ENCODE peak calls at places on chromosomes 2 and 18, in seven cellular contexts. One of them, this sample, is unnamed.

GRCh38 chr2:19073522-19073921 is 284.9 kb downstream of the OSR1 start:
- DNase-seq in cardiac fibroblast: peak; percentile 60
- DNase-seq in GM12865: no peak
- DNase-seq in NCI-H82: peak; percentile 18
- DNase-seq in activated CD4-positive, alpha-beta T cell treated with anti-CD3 and anti-CD28 coated beads, Interleukin-2, amount 10 ng/mL, durations not matched to agents 7 days and 5 days: no peak
- DNase-seq in NCI-H345: no peak
- DNase-seq in type B pancreatic cell: no peak
- DNase-seq in this sample: no peak

GRCh38 chr2:173568054-173568453 is 213.4 kb downstream of the CDCA7 start:
- DNase-seq in cardiac fibroblast: peak; percentile 26
- DNase-seq in GM12865: peak; percentile 31
- DNase-seq in NCI-H82: peak; percentile 71
- DNase-seq in activated CD4-positive, alpha-beta T cell treated with anti-CD3 and anti-CD28 coated beads, Interleukin-2, amount 10 ng/mL, durations not matched to agents 7 days and 5 days: no peak
- DNase-seq in NCI-H345: peak; percentile 22
- DNase-seq in type B pancreatic cell: no peak
- DNase-seq in this sample: peak; percentile 54

GRCh38 chr18:1522249-1522615 is 617.6 kb downstream of the ADCYAP1 start:
- DNase-seq in cardiac fibroblast: no peak
- DNase-seq in GM12865: no peak
- DNase-seq in NCI-H82: no peak
- DNase-seq in activated CD4-positive, alpha-beta T cell treated with anti-CD3 and anti-CD28 coated beads, Interleukin-2, amount 10 ng/mL, durations not matched to agents 7 days and 5 days: no peak
- DNase-seq in NCI-H345: peak; percentile 6
- DNase-seq in type B pancreatic cell: no peak
- DNase-seq in this sample: no peak

GRCh38 chr2:174350018-174350417 is 15.3 kb downstream of the SP9 start:
- DNase-seq in cardiac fibroblast: peak; percentile 45
- DNase-seq in GM12865: no peak
- DNase-seq in NCI-H82: peak; percentile 36
- DNase-seq in activated CD4-positive, alpha-beta T cell treated with anti-CD3 and anti-CD28 coated beads, Interleukin-2, amount 10 ng/mL, durations not matched to agents 7 days and 5 days: no peak
- DNase-seq in NCI-H345: no peak
- DNase-seq in type B pancreatic cell: no peak
- DNase-seq in this sample: no peak

GRCh38 chr2:44560961-44561360 is 199.2 kb downstream of the CAMKMT start:
- DNase-seq in cardiac fibroblast: peak; percentile 56
- DNase-seq in GM12865: no peak
- DNase-seq in NCI-H82: no peak
- DNase-seq in activated CD4-positive, alpha-beta T cell treated with anti-CD3 and anti-CD28 coated beads, Interleukin-2, amount 10 ng/mL, durations not matched to agents 7 days and 5 days: no peak
- DNase-seq in NCI-H345: no peak
- DNase-seq in type B pancreatic cell: no peak
- DNase-seq in this sample: no peak

GRCh38 chr2:66919286-66919685 is 477.8 kb upstream of the ETAA1 start:
- DNase-seq in cardiac fibroblast: no peak
- DNase-seq in GM12865: no peak
- DNase-seq in NCI-H82: peak; percentile 88
- DNase-seq in activated CD4-positive, alpha-beta T cell treated with anti-CD3 and anti-CD28 coated beads, Interleukin-2, amount 10 ng/mL, durations not matched to agents 7 days and 5 days: no peak
- DNase-seq in NCI-H345: no peak
- DNase-seq in type B pancreatic cell: no peak
- DNase-seq in this sample: no peak

GRCh38 chr2:221635949-221636348 is 63.8 kb upstream of the EPHA4 start:
- DNase-seq in cardiac fibroblast: no peak
- DNase-seq in GM12865: no peak
- DNase-seq in NCI-H82: peak; percentile 32
- DNase-seq in activated CD4-positive, alpha-beta T cell treated with anti-CD3 and anti-CD28 coated beads, Interleukin-2, amount 10 ng/mL, durations not matched to agents 7 days and 5 days: no peak
- DNase-seq in NCI-H345: no peak
- DNase-seq in type B pancreatic cell: no peak
- DNase-seq in this sample: no peak

GRCh38 chr2:218032336-218033171 is 29.8 kb upstream of the TNS1 start:
- DNase-seq in cardiac fibroblast: no peak
- DNase-seq in GM12865: no peak
- DNase-seq in NCI-H82: peak; percentile 29
- DNase-seq in activated CD4-positive, alpha-beta T cell treated with anti-CD3 and anti-CD28 coated beads, Interleukin-2, amount 10 ng/mL, durations not matched to agents 7 days and 5 days: peak; percentile 5
- DNase-seq in NCI-H345: no peak
- DNase-seq in type B pancreatic cell: no peak
- DNase-seq in this sample: no peak

GRCh38 chr2:216827073-216827725 is 32.7 kb downstream of the TNP1 start:
- DNase-seq in cardiac fibroblast: no peak
- DNase-seq in GM12865: no peak
- DNase-seq in NCI-H82: no peak
- DNase-seq in activated CD4-positive, alpha-beta T cell treated with anti-CD3 and anti-CD28 coated beads, Interleukin-2, amount 10 ng/mL, durations not matched to agents 7 days and 5 days: no peak
- DNase-seq in NCI-H345: no peak
- DNase-seq in type B pancreatic cell: no peak
- DNase-seq in this sample: no peak

GRCh38 chr2:180980943-180981898 is 816 bp downstream of the UBE2E3 start:
- DNase-seq in cardiac fibroblast: peak; percentile 54
- DNase-seq in GM12865: peak; percentile 47
- DNase-seq in NCI-H82: peak; percentile 48
- DNase-seq in activated CD4-positive, alpha-beta T cell treated with anti-CD3 and anti-CD28 coated beads, Interleukin-2, amount 10 ng/mL, durations not matched to agents 7 days and 5 days: peak; percentile 22
- DNase-seq in NCI-H345: peak; percentile 37
- DNase-seq in type B pancreatic cell: no peak
- DNase-seq in this sample: peak; percentile 38

GRCh38 chr18:61842146-61842545 is 50.7 kb downstream of the RNF152 start:
- DNase-seq in cardiac fibroblast: no peak
- DNase-seq in GM12865: peak; percentile 58
- DNase-seq in NCI-H82: no peak
- DNase-seq in activated CD4-positive, alpha-beta T cell treated with anti-CD3 and anti-CD28 coated beads, Interleukin-2, amount 10 ng/mL, durations not matched to agents 7 days and 5 days: no peak
- DNase-seq in NCI-H345: no peak
- DNase-seq in type B pancreatic cell: no peak
- DNase-seq in this sample: no peak

GRCh38 chr18:79575891-79576685 is 103.5 kb upstream of the CTDP1 start:
- DNase-seq in cardiac fibroblast: peak; percentile 52
- DNase-seq in GM12865: no peak
- DNase-seq in NCI-H82: no peak
- DNase-seq in activated CD4-positive, alpha-beta T cell treated with anti-CD3 and anti-CD28 coated beads, Interleukin-2, amount 10 ng/mL, durations not matched to agents 7 days and 5 days: no peak
- DNase-seq in NCI-H345: peak; percentile 86
- DNase-seq in type B pancreatic cell: no peak
- DNase-seq in this sample: peak; percentile 51

GRCh38 chr2:206083602-206084467 is 2.1 kb downstream of the INO80D start:
- DNase-seq in cardiac fibroblast: peak; percentile 14
- DNase-seq in GM12865: peak; percentile 67
- DNase-seq in NCI-H82: peak; percentile 25
- DNase-seq in activated CD4-positive, alpha-beta T cell treated with anti-CD3 and anti-CD28 coated beads, Interleukin-2, amount 10 ng/mL, durations not matched to agents 7 days and 5 days: peak; percentile 38
- DNase-seq in NCI-H345: peak; percentile 15
- DNase-seq in type B pancreatic cell: no peak
- DNase-seq in this sample: peak; percentile 25

GRCh38 chr2:231601356-231602229 is 8.9 kb downstream of the TEX44 start:
- DNase-seq in cardiac fibroblast: peak; percentile 86
- DNase-seq in GM12865: peak; percentile 89
- DNase-seq in NCI-H82: peak; percentile 96
- DNase-seq in activated CD4-positive, alpha-beta T cell treated with anti-CD3 and anti-CD28 coated beads, Interleukin-2, amount 10 ng/mL, durations not matched to agents 7 days and 5 days: peak; percentile 87
- DNase-seq in NCI-H345: peak; percentile 76
- DNase-seq in type B pancreatic cell: peak; percentile 83
- DNase-seq in this sample: peak; percentile 91

GRCh38 chr2:49714433-49714832 is 560.1 kb upstream of the FSHR start:
- DNase-seq in cardiac fibroblast: no peak
- DNase-seq in GM12865: no peak
- DNase-seq in NCI-H82: peak; percentile 55
- DNase-seq in activated CD4-positive, alpha-beta T cell treated with anti-CD3 and anti-CD28 coated beads, Interleukin-2, amount 10 ng/mL, durations not matched to agents 7 days and 5 days: no peak
- DNase-seq in NCI-H345: no peak
- DNase-seq in type B pancreatic cell: no peak
- DNase-seq in this sample: no peak

GRCh38 chr2:176148758-176149483 is 2.4 kb upstream of the HOXD4 start:
- DNase-seq in cardiac fibroblast: no peak
- DNase-seq in GM12865: no peak
- DNase-seq in NCI-H82: no peak
- DNase-seq in activated CD4-positive, alpha-beta T cell treated with anti-CD3 and anti-CD28 coated beads, Interleukin-2, amount 10 ng/mL, durations not matched to agents 7 days and 5 days: no peak
- DNase-seq in NCI-H345: no peak
- DNase-seq in type B pancreatic cell: no peak
- DNase-seq in this sample: peak; percentile 13

GRCh38 chr18:41144444-41144843 is 810.6 kb upstream of the PIK3C3 start:
- DNase-seq in cardiac fibroblast: peak; percentile 86
- DNase-seq in GM12865: no peak
- DNase-seq in NCI-H82: no peak
- DNase-seq in activated CD4-positive, alpha-beta T cell treated with anti-CD3 and anti-CD28 coated beads, Interleukin-2, amount 10 ng/mL, durations not matched to agents 7 days and 5 days: no peak
- DNase-seq in NCI-H345: no peak
- DNase-seq in type B pancreatic cell: no peak
- DNase-seq in this sample: no peak

GRCh38 chr2:168439536-168439935 is 16.5 kb upstream of the CERS6 start:
- DNase-seq in cardiac fibroblast: peak; percentile 40
- DNase-seq in GM12865: no peak
- DNase-seq in NCI-H82: no peak
- DNase-seq in activated CD4-positive, alpha-beta T cell treated with anti-CD3 and anti-CD28 coated beads, Interleukin-2, amount 10 ng/mL, durations not matched to agents 7 days and 5 days: no peak
- DNase-seq in NCI-H345: no peak
- DNase-seq in type B pancreatic cell: no peak
- DNase-seq in this sample: no peak

GRCh38 chr2:235852528-235852920 is 315.7 kb downstream of the GBX2 start:
- DNase-seq in cardiac fibroblast: no peak
- DNase-seq in GM12865: no peak
- DNase-seq in NCI-H82: no peak
- DNase-seq in activated CD4-positive, alpha-beta T cell treated with anti-CD3 and anti-CD28 coated beads, Interleukin-2, amount 10 ng/mL, durations not matched to agents 7 days and 5 days: no peak
- DNase-seq in NCI-H345: no peak
- DNase-seq in type B pancreatic cell: no peak
- DNase-seq in this sample: no peak

GRCh38 chr2:220396287-220396686 is 768.9 kb downstream of the SLC4A3 start:
- DNase-seq in cardiac fibroblast: peak; percentile 31
- DNase-seq in GM12865: no peak
- DNase-seq in NCI-H82: no peak
- DNase-seq in activated CD4-positive, alpha-beta T cell treated with anti-CD3 and anti-CD28 coated beads, Interleukin-2, amount 10 ng/mL, durations not matched to agents 7 days and 5 days: no peak
- DNase-seq in NCI-H345: no peak
- DNase-seq in type B pancreatic cell: no peak
- DNase-seq in this sample: no peak

GRCh38 chr2:148814853-148815419 is 60.1 kb upstream of the KIF5C start:
- DNase-seq in cardiac fibroblast: peak; percentile 62
- DNase-seq in GM12865: no peak
- DNase-seq in NCI-H82: no peak
- DNase-seq in activated CD4-positive, alpha-beta T cell treated with anti-CD3 and anti-CD28 coated beads, Interleukin-2, amount 10 ng/mL, durations not matched to agents 7 days and 5 days: no peak
- DNase-seq in NCI-H345: no peak
- DNase-seq in type B pancreatic cell: no peak
- DNase-seq in this sample: no peak

GRCh38 chr2:43648979-43649701 is 12.1 kb downstream of the PLEKHH2 start:
- DNase-seq in cardiac fibroblast: no peak
- DNase-seq in GM12865: no peak
- DNase-seq in NCI-H82: no peak
- DNase-seq in activated CD4-positive, alpha-beta T cell treated with anti-CD3 and anti-CD28 coated beads, Interleukin-2, amount 10 ng/mL, durations not matched to agents 7 days and 5 days: no peak
- DNase-seq in NCI-H345: no peak
- DNase-seq in type B pancreatic cell: no peak
- DNase-seq in this sample: no peak

This sample was measured in testis.